ENCODE peak calls at places on chromosomes 4 and X, in six cellular contexts. One of them, this sample, is unnamed.
A peak's percentile ranks its signal among the peaks of the same experiment; 100 is the strongest.

GRCh38 chr4:75289843-75290616 is 224.2 kb downstream of the RCHY1 start:
- DNase-seq in trophoblast cell: peak; percentile 2
- DNase-seq in H9: peak; percentile 80
- DNase-seq in H1: peak; percentile 27
- DNase-seq in mesenchymal stem cell: peak; percentile 58
- DNase-seq in IMR-90: no peak
- DNase-seq in this sample: peak; percentile 14

GRCh38 chr4:124685851-124686250 is 26.7 kb downstream of the ANKRD50 start:
- DNase-seq in mesenchymal stem cell: no peak
- DNase-seq in IMR-90: no peak
- DNase-seq in H9: no peak
- DNase-seq in trophoblast cell: no peak
- DNase-seq in H1: no peak
- DNase-seq in this sample: no peak

GRCh38 chrX:132413459-132413858 is 75.4 kb downstream of the MBNL3 start:
- DNase-seq in H9: peak; percentile 71
- DNase-seq in IMR-90: no peak
- DNase-seq in H1: no peak
- DNase-seq in mesenchymal stem cell: no peak
- DNase-seq in trophoblast cell: no peak
- DNase-seq in this sample: no peak

GRCh38 chr4:14196141-14196540 is 568.6 kb upstream of the BOD1L1 start:
- DNase-seq in mesenchymal stem cell: peak; percentile 67
- DNase-seq in trophoblast cell: peak; percentile 2
- DNase-seq in H9: peak; percentile 58
- DNase-seq in H1: peak; percentile 19
- DNase-seq in IMR-90: peak; percentile 69
- DNase-seq in this sample: peak; percentile 52

GRCh38 chr4:111632752-111633151 is 512.5 kb upstream of the FAM241A start:
- DNase-seq in mesenchymal stem cell: peak; percentile 59
- DNase-seq in H9: no peak
- DNase-seq in IMR-90: peak; percentile 53
- DNase-seq in H1: no peak
- DNase-seq in trophoblast cell: no peak
- DNase-seq in this sample: no peak

GRCh38 chrX:29903365-29903764 is 312.0 kb upstream of the MAGEB2 start:
- DNase-seq in IMR-90: peak; percentile 7
- DNase-seq in H1: no peak
- DNase-seq in H9: no peak
- DNase-seq in trophoblast cell: no peak
- DNase-seq in mesenchymal stem cell: peak; percentile 8
- DNase-seq in this sample: no peak

GRCh38 chr4:2962099-2962455 is 1.1 kb downstream of the NOP14 start:
- DNase-seq in H9: no peak
- DNase-seq in IMR-90: no peak
- DNase-seq in mesenchymal stem cell: no peak
- DNase-seq in H1: no peak
- DNase-seq in trophoblast cell: no peak
- DNase-seq in this sample: peak; percentile 14

GRCh38 chr4:184801781-184802180 is 24.0 kb downstream of the ACSL1 start:
- DNase-seq in IMR-90: peak; percentile 42
- DNase-seq in trophoblast cell: no peak
- DNase-seq in H9: no peak
- DNase-seq in H1: no peak
- DNase-seq in mesenchymal stem cell: no peak
- DNase-seq in this sample: no peak

GRCh38 chr4:152503606-152504290 is 32.1 kb downstream of the FBXW7 start:
- DNase-seq in trophoblast cell: no peak
- DNase-seq in mesenchymal stem cell: no peak
- DNase-seq in H9: no peak
- DNase-seq in IMR-90: peak; percentile 6
- DNase-seq in H1: no peak
- DNase-seq in this sample: no peak

GRCh38 chr4:139557506-139558110 is 1.6 kb upstream of the SETD7 start:
- DNase-seq in trophoblast cell: no peak
- DNase-seq in H9: no peak
- DNase-seq in mesenchymal stem cell: no peak
- DNase-seq in IMR-90: no peak
- DNase-seq in H1: no peak
- DNase-seq in this sample: no peak

GRCh38 chrX:11438767-11439166 is 145.6 kb downstream of the AMELX start:
- DNase-seq in IMR-90: peak; percentile 68
- DNase-seq in H1: no peak
- DNase-seq in trophoblast cell: no peak
- DNase-seq in H9: no peak
- DNase-seq in mesenchymal stem cell: no peak
- DNase-seq in this sample: no peak

GRCh38 chr4:92952426-92952825 is 648.7 kb downstream of the GRID2 start:
- DNase-seq in trophoblast cell: no peak
- DNase-seq in IMR-90: no peak
- DNase-seq in H9: no peak
- DNase-seq in H1: no peak
- DNase-seq in mesenchymal stem cell: no peak
- DNase-seq in this sample: no peak

GRCh38 chrX:120485562-120486520 is 16.7 kb upstream of the LAMP2 start:
- DNase-seq in trophoblast cell: peak; percentile 52
- DNase-seq in H9: peak; percentile 78
- DNase-seq in mesenchymal stem cell: peak; percentile 78
- DNase-seq in H1: peak; percentile 53
- DNase-seq in IMR-90: peak; percentile 69
- DNase-seq in this sample: peak; percentile 40

DNA sequence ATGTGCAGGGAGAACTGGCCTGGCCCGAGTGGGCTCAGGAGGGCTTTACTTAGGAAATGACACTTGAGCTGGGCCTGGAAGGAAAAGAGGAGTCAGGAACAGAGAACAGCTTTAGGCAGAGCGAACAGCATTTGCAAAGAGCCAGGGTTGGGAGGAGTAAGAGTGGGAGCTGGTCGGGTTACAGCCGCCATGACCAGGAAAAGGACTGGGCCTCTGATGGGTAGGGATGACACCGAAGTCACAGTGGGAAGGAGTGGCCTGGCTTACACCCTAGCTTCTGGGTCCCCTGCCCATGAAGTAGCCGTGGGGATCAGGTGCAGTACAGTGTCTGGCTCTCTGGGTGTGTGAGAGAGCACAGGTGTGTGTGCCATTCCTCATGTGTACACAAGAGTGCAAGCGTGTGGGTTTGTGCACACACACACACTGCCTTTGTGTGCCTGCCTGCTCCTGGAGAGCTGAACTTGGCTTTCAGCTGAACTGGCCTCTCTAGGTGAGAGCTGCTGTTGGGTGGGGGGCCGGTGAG is 31.6 kb downstream of the TRMT44 start:
- DNase-seq in H9: no peak
- DNase-seq in H1: no peak
- DNase-seq in trophoblast cell: no peak
- DNase-seq in IMR-90: no peak
- DNase-seq in mesenchymal stem cell: no peak
- DNase-seq in this sample: no peak
- H2AFZ ChIP-seq in H9: no peak overlapping the region
- H2AFZ ChIP-seq in H1: no peak overlapping the region
- H2AFZ ChIP-seq in trophoblast cell: no peak overlapping the region
- H2AFZ ChIP-seq in IMR-90: peak overlapping the region; percentile 5
- H2AFZ ChIP-seq in mesenchymal stem cell: peak overlapping the region; percentile 16
- H2AFZ ChIP-seq in this sample: no peak overlapping the region

DNA sequence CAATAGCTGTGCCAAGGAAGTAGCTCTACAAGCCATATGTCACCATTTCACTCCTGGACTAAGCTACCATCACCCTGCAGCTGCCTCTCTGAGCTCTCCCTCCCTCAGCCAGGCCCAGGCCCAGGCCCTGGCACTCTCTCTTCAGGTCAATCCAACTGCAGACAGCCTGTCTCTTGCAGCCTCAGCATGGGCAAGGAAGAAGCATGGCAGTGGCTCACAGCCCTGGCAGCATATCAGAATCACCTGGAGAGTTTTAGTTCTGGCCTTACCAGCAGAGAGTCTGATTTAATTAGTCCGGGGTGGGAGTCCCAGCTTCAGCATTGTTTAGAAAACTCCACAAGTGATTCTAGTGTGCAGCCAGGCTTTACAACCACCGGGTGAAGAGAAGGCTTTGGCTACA is 31.5 kb downstream of the NALF2 start:
- DNase-seq in H9: no peak
- DNase-seq in trophoblast cell: no peak
- DNase-seq in mesenchymal stem cell: no peak
- DNase-seq in H1: no peak
- DNase-seq in IMR-90: no peak
- DNase-seq in this sample: no peak
- H3K9ac ChIP-seq in H9: no peak overlapping the region
- H3K9ac ChIP-seq in trophoblast cell: no peak overlapping the region
- H3K9ac ChIP-seq in mesenchymal stem cell: no peak overlapping the region
- H3K9ac ChIP-seq in H1: no peak overlapping the region
- H3K9ac ChIP-seq in IMR-90: no peak overlapping the region
- H3K9ac ChIP-seq in this sample: no peak overlapping the region

DNA sequence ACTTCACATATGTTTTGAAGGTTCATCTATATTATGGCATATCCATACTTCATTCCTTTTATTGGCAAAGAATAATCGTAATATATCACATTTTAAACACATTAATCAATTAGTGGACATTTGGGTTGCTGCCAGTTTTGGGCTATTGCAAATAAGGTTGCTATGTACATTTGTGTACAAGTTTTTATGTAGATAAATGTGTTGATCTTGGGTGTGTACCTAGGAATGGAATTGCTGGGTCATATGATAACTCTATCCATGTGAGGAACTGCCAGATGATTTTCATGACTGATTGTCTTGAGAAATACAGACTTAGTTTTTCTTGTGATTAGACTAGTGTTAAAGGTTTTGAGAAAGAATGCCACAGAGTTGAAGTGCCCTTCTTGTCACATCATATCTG is 99.2 kb upstream of the RAB40AL start:
- DNase-seq in IMR-90: no peak
- DNase-seq in H9: no peak
- DNase-seq in H1: no peak
- DNase-seq in mesenchymal stem cell: no peak
- DNase-seq in trophoblast cell: no peak
- DNase-seq in this sample: no peak
- H2BK120ac ChIP-seq in IMR-90: no peak overlapping the region
- H2BK120ac ChIP-seq in H9: no peak overlapping the region
- H2BK120ac ChIP-seq in H1: no peak overlapping the region
- H2BK120ac ChIP-seq in mesenchymal stem cell: no peak overlapping the region
- H2BK120ac ChIP-seq in trophoblast cell: no peak overlapping the region
- H2BK120ac ChIP-seq in this sample: no peak overlapping the region

GRCh38 chr4:83679692-83680091 is 143.8 kb downstream of the GPAT3 start:
- DNase-seq in mesenchymal stem cell: no peak
- DNase-seq in trophoblast cell: no peak
- DNase-seq in IMR-90: no peak
- DNase-seq in H1: no peak
- DNase-seq in H9: no peak
- DNase-seq in this sample: no peak

DNA sequence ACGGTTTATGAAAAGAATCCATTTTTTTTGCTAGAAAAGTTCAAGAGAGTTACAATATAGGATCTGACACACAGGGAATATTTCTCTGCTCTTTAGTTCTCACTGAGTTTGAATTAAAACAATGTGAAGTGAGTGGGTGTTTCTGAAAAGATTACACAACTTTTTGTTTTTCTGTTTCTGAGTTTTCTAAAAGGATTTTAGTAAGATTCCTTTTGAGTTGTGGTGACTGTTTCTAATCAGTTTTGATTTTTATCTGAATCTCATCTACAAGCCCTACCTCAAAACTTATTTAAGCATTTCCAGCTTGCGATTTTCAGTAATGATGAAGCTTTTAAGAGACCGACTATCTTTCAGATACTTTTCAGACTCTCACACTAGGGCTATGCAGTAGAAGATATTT is 141.7 kb downstream of the GPAT3 start:
- DNase-seq in H9: no peak
- DNase-seq in IMR-90: no peak
- DNase-seq in mesenchymal stem cell: no peak
- DNase-seq in H1: no peak
- DNase-seq in trophoblast cell: no peak
- DNase-seq in this sample: no peak
- H2AFZ ChIP-seq in H9: no peak overlapping the region
- H2AFZ ChIP-seq in IMR-90: no peak overlapping the region
- H2AFZ ChIP-seq in mesenchymal stem cell: no peak overlapping the region
- H2AFZ ChIP-seq in H1: no peak overlapping the region
- H2AFZ ChIP-seq in trophoblast cell: no peak overlapping the region
- H2AFZ ChIP-seq in this sample: no peak overlapping the region

DNA sequence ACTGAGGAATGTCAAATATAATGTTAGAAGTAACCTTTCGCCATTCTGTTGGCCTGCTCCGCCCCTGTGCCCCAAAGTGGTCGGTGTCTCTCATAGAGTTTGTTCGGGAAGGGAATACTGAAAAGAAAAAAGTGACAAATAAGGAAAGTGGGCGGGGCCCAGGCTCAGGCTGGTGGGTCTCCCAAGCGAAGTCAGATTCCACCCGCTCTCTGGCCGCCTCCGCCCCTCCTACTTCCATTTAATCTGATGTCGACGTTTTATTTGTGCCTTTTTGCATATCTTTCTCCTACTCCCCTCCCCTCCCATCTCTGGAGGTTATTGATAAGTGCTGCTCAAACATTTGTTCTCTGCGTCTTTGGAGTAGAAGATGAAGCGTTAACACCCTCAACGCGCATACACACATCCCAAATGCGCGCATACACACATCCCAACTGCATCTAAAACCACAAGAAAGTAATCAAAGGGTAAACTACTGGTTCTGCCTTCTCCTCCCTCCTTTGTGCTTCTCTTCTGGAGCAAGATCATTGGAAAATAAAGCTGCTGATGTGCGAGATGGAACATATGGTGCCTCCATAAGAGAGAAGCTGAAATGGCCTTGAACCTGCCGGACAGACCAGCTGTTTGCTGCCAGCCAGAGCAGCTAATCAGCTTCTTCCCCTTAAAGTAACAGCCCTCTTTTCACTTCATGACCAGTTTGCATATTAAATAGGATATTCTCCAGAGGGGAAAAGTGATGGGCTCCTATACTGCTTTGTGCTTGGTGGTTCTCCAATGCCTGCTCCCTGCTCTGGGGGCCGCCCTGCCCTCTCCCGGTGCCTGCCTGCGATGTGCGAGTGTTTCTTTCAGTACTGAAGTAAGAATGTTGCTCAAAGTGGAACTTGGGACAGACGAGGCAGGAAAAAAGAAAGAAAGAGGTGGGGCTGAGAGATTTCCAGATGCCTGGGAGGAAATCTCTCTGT is 3.1 kb downstream of the MAMLD1 start:
- DNase-seq in H1: no peak
- DNase-seq in IMR-90: peak; percentile 64
- DNase-seq in H9: peak; percentile 46
- DNase-seq in trophoblast cell: no peak
- DNase-seq in mesenchymal stem cell: peak; percentile 83
- DNase-seq in this sample: peak; percentile 37
- H3K9ac ChIP-seq in H1: no peak overlapping the region
- H3K9ac ChIP-seq in IMR-90: peak overlapping the region; percentile 54
- H3K9ac ChIP-seq in H9: no peak overlapping the region
- H3K9ac ChIP-seq in trophoblast cell: no peak overlapping the region
- H3K9ac ChIP-seq in mesenchymal stem cell: peak overlapping the region; percentile 94
- H3K9ac ChIP-seq in this sample: no peak overlapping the region

This sample was measured in neuronal stem cell.